ENCODE peak calls at places on chromosomes 7 and 10, in four cellular contexts. N, V, J and W are unnamed samples.

GRCh38 chr7:98051118-98051744 is 55.4 kb upstream of the LMTK2 start:
- DNase-seq in N (no peak), V (peak), J (peak), W (no peak)

GRCh38 chr10:85612378-85612775 is 754.2 kb downstream of the GRID1 start:
- DNase-seq in N (peak), V (no peak), J (no peak), W (no peak)

GRCh38 chr7:42071372-42072261 is 165.4 kb downstream of the GLI3 start:
- DNase-seq in N (no peak), V (no peak), J (no peak), W (no peak)

GRCh38 chr7:82044497-82045080 is 274.7 kb upstream of the HGF start:
- DNase-seq in N (no peak), V (no peak), J (peak), W (no peak)

GRCh38 chr7:2698581-2699288 is 10.7 kb downstream of the AMZ1 start:
- DNase-seq in N (peak), V (no peak), J (no peak), W (no peak)

GRCh38 chr10:13470270-13470669 is 58.5 kb downstream of the BEND7 start:
- DNase-seq in N (no peak), V (no peak), J (no peak), W (no peak)

GRCh38 chr10:100043344-100043743 is 33.6 kb upstream of the DNMBP start:
- DNase-seq in N (no peak), V (no peak), J (no peak), W (no peak)

GRCh38 chr10:25575343-25575742 is 358.7 kb upstream of the MYO3A start:
- DNase-seq in N (no peak), V (no peak), J (no peak), W (no peak)

GRCh38 chr7:93307131-93307660 is 75.0 kb downstream of the VPS50 start:
- DNase-seq in N (no peak), V (no peak), J (peak), W (peak)

GRCh38 chr7:98616381-98617050 is 569 bp upstream of the NPTX2 start:
- DNase-seq in N (no peak), V (no peak), J (no peak), W (no peak)

GRCh38 chr10:114708717-114709352 is 50.8 kb upstream of the ABLIM1 start:
- DNase-seq in N (no peak), V (no peak), J (peak), W (peak)

GRCh38 chr10:21515581-21516269 is 9.8 kb downstream of the SKIDA1 start:
- DNase-seq in N (no peak), V (no peak), J (no peak), W (no peak)

GRCh38 chr7:108630002-108630401 is 60.3 kb downstream of the DNAJB9 start:
- DNase-seq in N (no peak), V (no peak), J (no peak), W (no peak)

GRCh38 chr7:98840604-98841508 is 29.0 kb downstream of the TMEM130 start:
- DNase-seq in N (no peak), V (no peak), J (no peak), W (no peak)

GRCh38 chr10:11594589-11595394 is 16.7 kb downstream of the USP6NL start:
- DNase-seq in N (no peak), V (no peak), J (peak), W (no peak)

GRCh38 chr10:34249634-34250033 is 565.5 kb downstream of the PARD3 start:
- DNase-seq in N (no peak), V (no peak), J (peak), W (peak)

GRCh38 chr10:63977329-63977923 is 456.2 kb downstream of the REEP3 start:
- DNase-seq in N (no peak), V (no peak), J (peak), W (peak)

GRCh38 chr7:1024331-1024761 is 20.0 kb upstream of the GPR146 start:
- DNase-seq in N (peak), V (no peak), J (no peak), W (no peak)

GRCh38 chr7:113197274-113197673 is 78.9 kb upstream of the SMIM30 start:
- DNase-seq in N (no peak), V (no peak), J (no peak), W (no peak)

GRCh38 chr7:2248984-2249694 is 7.1 kb downstream of the NUDT1 start:
- DNase-seq in N (peak), V (no peak), J (no peak), W (peak)

GRCh38 chr10:6211341-6212265 is 8.9 kb downstream of the PFKFB3 start:
- DNase-seq in N (no peak), V (no peak), J (no peak), W (peak)

GRCh38 chr7:88224596-88225275 is 4.9 kb upstream of the SRI start:
- DNase-seq in N (no peak), V (no peak), J (no peak), W (no peak)

GRCh38 chr7:71708710-71709109 is 576.8 kb downstream of the GALNT17 start:
- DNase-seq in N (no peak), V (no peak), J (no peak), W (no peak)

GRCh38 chr7:43593010-43593409 is 10.1 kb downstream of the STK17A start:
- DNase-seq in N (no peak), V (no peak), J (no peak), W (no peak)

GRCh38 chr10:117541909-117542705 is 439 bp upstream of the EMX2 start:
- DNase-seq in N (no peak), V (no peak), J (no peak), W (peak)

GRCh38 chr10:75655791-75656451 is 224.5 kb downstream of the LRMDA start:
- DNase-seq in N (no peak), V (no peak), J (peak), W (no peak)

GRCh38 chr10:56095506-56096225 is 265.4 kb downstream of the ZWINT start:
- DNase-seq in N (no peak), V (no peak), J (no peak), W (no peak)

GRCh38 chr7:123824754-123825067 is 20.3 kb upstream of the HYAL4 start:
- DNase-seq in N (no peak), V (no peak), J (peak), W (peak)

GRCh38 chr7:65216469-65216868 is 157.2 kb upstream of the ZNF92 start:
- DNase-seq in N (no peak), V (peak), J (peak), W (peak)

GRCh38 chr7:8092140-8092539 is 123.5 kb downstream of the GLCCI1 start:
- DNase-seq in N (no peak), V (no peak), J (no peak), W (no peak)

GRCh38 chr10:131799429-131799828 is 101.4 kb upstream of the PPP2R2D start:
- DNase-seq in N (no peak), V (no peak), J (no peak), W (no peak)

GRCh38 chr10:131802991-131803390 is 97.8 kb upstream of the PPP2R2D start:
- DNase-seq in N (no peak), V (no peak), J (no peak), W (no peak)

GRCh38 chr10:131803863-131804425 is 96.9 kb upstream of the PPP2R2D start:
- DNase-seq in N (no peak), V (no peak), J (no peak), W (no peak)

GRCh38 chr10:131804551-131805295 is 96.1 kb upstream of the PPP2R2D start:
- DNase-seq in N (no peak), V (no peak), J (no peak), W (no peak)

GRCh38 chr10:131802156-131802915 is 98.5 kb upstream of the PPP2R2D start:
- DNase-seq in N (no peak), V (no peak), J (no peak), W (no peak)
- TF ChIP-seq KDM1A in N (no peak), V (no peak), J (no peak), W (no peak)

GRCh38 chr7:131039355-131039762 is 288.3 kb upstream of the MKLN1 start:
- DNase-seq in N (no peak), V (no peak), J (no peak), W (no peak)
- TF ChIP-seq KDM1A in N (no peak), V (no peak), J (no peak), W (no peak)

GRCh38 chr7:159105066-159105780 is 39.4 kb downstream of the VIPR2 start:
- DNase-seq in N (no peak), V (no peak), J (no peak), W (no peak)
- TF ChIP-seq KDM1A in N (no peak), V (no peak), J (no peak), W (no peak)

DNA sequence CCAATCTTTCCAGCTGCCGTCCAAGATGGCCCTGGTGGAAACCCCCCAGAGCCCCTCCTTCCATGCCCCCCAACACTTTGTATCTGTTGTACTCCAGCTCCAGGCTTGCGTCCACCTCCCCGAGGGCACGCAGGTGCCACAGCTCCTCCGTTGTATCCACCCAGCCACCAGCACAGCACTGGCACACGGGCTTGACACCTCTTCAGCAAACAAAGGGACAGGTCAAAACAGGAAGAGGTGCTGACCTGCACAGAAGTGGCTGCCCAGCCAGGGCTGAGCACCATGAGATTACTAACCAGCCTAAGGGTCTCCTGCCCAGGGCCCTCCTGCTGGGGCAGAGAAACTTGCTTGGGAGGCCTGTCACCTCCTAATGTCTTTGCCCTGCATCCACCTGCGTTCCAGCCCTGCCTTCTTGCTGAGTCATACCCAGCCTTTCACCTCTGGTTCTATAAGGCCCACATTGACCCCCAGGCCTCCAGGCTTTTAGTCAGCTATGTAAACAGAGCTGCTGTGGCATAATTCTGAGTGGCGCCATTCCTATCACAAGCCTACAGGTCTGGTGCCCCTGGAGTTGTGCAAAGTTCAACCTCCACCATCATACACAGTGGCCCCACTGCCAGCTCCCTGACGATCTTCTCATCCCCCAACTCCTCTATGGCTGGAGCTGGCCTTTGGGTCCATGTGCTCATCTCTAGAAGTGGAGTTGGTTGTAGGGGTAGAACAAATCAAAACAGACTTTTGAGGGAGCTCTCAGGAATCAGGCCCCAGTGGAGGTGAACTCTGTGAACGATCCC is 20.9 kb downstream of the SLC29A3 start:
- DNase-seq in N (no peak), V (no peak), J (peak), W (peak)
- TF ChIP-seq KDM1A in N (no peak), V (no peak), J (peak), W (no peak)

GRCh38 chr7:54343511-54343910 is 198.7 kb upstream of the VSTM2A start:
- DNase-seq in N (no peak), V (no peak), J (no peak), W (no peak)

GRCh38 chr7:54354436-54354835 is 187.7 kb upstream of the VSTM2A start:
- DNase-seq in N (no peak), V (no peak), J (no peak), W (no peak)

GRCh38 chr7:54345746-54346145 is 196.4 kb upstream of the VSTM2A start:
- DNase-seq in N (no peak), V (no peak), J (no peak), W (no peak)

DNA sequence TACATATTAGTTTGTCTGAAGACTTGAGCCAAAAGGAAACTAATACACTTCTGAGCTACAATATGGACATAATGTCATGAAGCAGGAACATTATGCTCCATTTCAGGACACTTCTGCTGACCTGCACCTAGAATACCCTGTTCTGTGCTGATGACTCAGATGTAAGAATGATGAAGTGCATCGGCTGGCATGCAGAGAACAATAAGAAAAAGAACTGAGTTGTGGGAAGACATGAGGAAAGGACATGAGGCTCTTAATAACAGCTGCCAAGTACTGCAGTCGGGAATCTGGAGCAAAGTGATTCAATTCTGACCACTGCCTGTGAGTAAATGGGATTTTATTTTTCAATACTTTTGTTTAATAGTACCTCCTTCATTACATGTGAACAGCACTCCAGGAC is 192.9 kb upstream of the VSTM2A start:
- DNase-seq in N (no peak), V (no peak), J (no peak), W (no peak)
- TF ChIP-seq KDM1A in N (no peak), V (no peak), J (no peak), W (no peak)